ENCODE peak calls at places on chromosome 18, in four cellular contexts. One of them, this sample, is unnamed. For H3K79me2, the result is how much of the 10 kb centered on the place peaks cover.

GRCh38 chr18:2872095-2872494 is 25.3 kb downstream of the EMILIN2 start:
- DNase-seq in K562: no peak
- DNase-seq in astrocyte: no peak
- DNase-seq in GM23338: no peak
- DNase-seq in this sample: no peak

GRCh38 chr18:37244618-37245017 is 321.0 kb downstream of the CELF4 start:
- DNase-seq in astrocyte: no peak
- DNase-seq in GM23338: no peak
- DNase-seq in K562: no peak
- DNase-seq in this sample: no peak

GRCh38 chr18:37847544-37847943 is 281.9 kb upstream of the CELF4 start:
- DNase-seq in K562: no peak
- DNase-seq in GM23338: no peak
- DNase-seq in astrocyte: no peak
- DNase-seq in this sample: no peak

GRCh38 chr18:10453261-10453884 is 1.1 kb upstream of the APCDD1 start:
- DNase-seq in astrocyte: no peak
- DNase-seq in GM23338: no peak
- DNase-seq in K562: no peak
- DNase-seq in this sample: no peak

GRCh38 chr18:63882333-63883141 is 5.0 kb upstream of the SERPINB2 start:
- DNase-seq in astrocyte: peak
- DNase-seq in K562: no peak
- DNase-seq in GM23338: no peak
- DNase-seq in this sample: no peak

GRCh38 chr18:24200899-24201298 is 62.0 kb downstream of the CABYR start:
- DNase-seq in astrocyte: no peak
- DNase-seq in K562: no peak
- DNase-seq in GM23338: no peak
- DNase-seq in this sample: no peak

GRCh38 chr18:30632058-30632718 is 410.4 kb downstream of the DSC3 start:
- DNase-seq in astrocyte: no peak
- DNase-seq in K562: no peak
- DNase-seq in GM23338: peak
- DNase-seq in this sample: no peak

GRCh38 chr18:61606068-61606660 is 272.9 kb downstream of the CDH20 start:
- DNase-seq in astrocyte: peak
- DNase-seq in GM23338: peak
- DNase-seq in K562: no peak
- DNase-seq in this sample: no peak

GRCh38 chr18:46199515-46200147 is 95.4 kb downstream of the HAUS1 start:
- DNase-seq in GM23338: peak
- DNase-seq in astrocyte: peak
- DNase-seq in K562: peak
- DNase-seq in this sample: no peak

GRCh38 chr18:36693931-36694661 is 134.7 kb downstream of the TPGS2 start:
- DNase-seq in GM23338: no peak
- DNase-seq in astrocyte: no peak
- DNase-seq in K562: no peak
- DNase-seq in this sample: no peak

GRCh38 chr18:71902482-71902881 is 641.7 kb downstream of the CBLN2 start:
- DNase-seq in astrocyte: no peak
- DNase-seq in GM23338: no peak
- DNase-seq in K562: no peak
- DNase-seq in this sample: no peak

GRCh38 chr18:3836483-3836882 is 386.5 kb downstream of the TGIF1 start:
- DNase-seq in astrocyte: no peak
- DNase-seq in K562: no peak
- DNase-seq in GM23338: peak
- DNase-seq in this sample: no peak

GRCh38 chr18:39872566-39872965 is 2082.5 kb upstream of the PIK3C3 start:
- DNase-seq in GM23338: no peak
- DNase-seq in astrocyte: no peak
- DNase-seq in K562: no peak
- DNase-seq in this sample: no peak

GRCh38 chr18:48017625-48018024 is 87.2 kb upstream of the SMAD2 start:
- DNase-seq in astrocyte: no peak
- DNase-seq in GM23338: no peak
- DNase-seq in K562: no peak
- DNase-seq in this sample: no peak

GRCh38 chr18:22032392-22032961 is 136.9 kb upstream of the GATA6 start:
- DNase-seq in astrocyte: peak
- DNase-seq in GM23338: no peak
- DNase-seq in K562: no peak
- DNase-seq in this sample: no peak

GRCh38 chr18:22683196-22683676 is 249.9 kb upstream of the RBBP8 start:
- DNase-seq in GM23338: no peak
- DNase-seq in astrocyte: peak
- DNase-seq in K562: no peak
- DNase-seq in this sample: no peak

GRCh38 chr18:47050468-47050867 is 15.0 kb upstream of the ELOA2 start:
- DNase-seq in GM23338: peak
- DNase-seq in astrocyte: peak
- DNase-seq in K562: peak
- DNase-seq in this sample: peak

GRCh38 chr18:77970814-77971213 is 721.2 kb downstream of the GALR1 start:
- DNase-seq in GM23338: peak
- DNase-seq in astrocyte: no peak
- DNase-seq in K562: no peak
- DNase-seq in this sample: no peak

GRCh38 chr18:33761363-33761762 is 183.3 kb downstream of the ASXL3 start:
- DNase-seq in astrocyte: no peak
- DNase-seq in K562: no peak
- DNase-seq in GM23338: no peak
- DNase-seq in this sample: peak

GRCh38 chr18:29157057-29157780 is 980.3 kb upstream of the CDH2 start:
- DNase-seq in GM23338: no peak
- DNase-seq in astrocyte: peak
- DNase-seq in K562: no peak
- DNase-seq in this sample: no peak

GRCh38 chr18:25392199-25392598 is 40.2 kb upstream of the ZNF521 start:
- DNase-seq in K562: no peak
- DNase-seq in astrocyte: no peak
- DNase-seq in GM23338: no peak
- DNase-seq in this sample: no peak

GRCh38 chr18:34847408-34847807 is 137.3 kb downstream of the DTNA start:
- DNase-seq in K562: no peak
- DNase-seq in GM23338: peak
- DNase-seq in astrocyte: no peak
- DNase-seq in this sample: no peak

GRCh38 chr18:22883189-22883588 is 49.9 kb upstream of the RBBP8 start:
- DNase-seq in astrocyte: no peak
- DNase-seq in GM23338: no peak
- DNase-seq in K562: no peak
- DNase-seq in this sample: no peak

GRCh38 chr18:48781041-48781989 is 169.4 kb downstream of the SMAD7 start:
- DNase-seq in GM23338: peak
- DNase-seq in astrocyte: peak
- DNase-seq in K562: peak
- DNase-seq in this sample: no peak

GRCh38 chr18:64807560-64807959 is 658.7 kb upstream of the LINC00305 start:
- DNase-seq in K562: no peak
- DNase-seq in GM23338: no peak
- DNase-seq in astrocyte: no peak
- DNase-seq in this sample: no peak

DNA sequence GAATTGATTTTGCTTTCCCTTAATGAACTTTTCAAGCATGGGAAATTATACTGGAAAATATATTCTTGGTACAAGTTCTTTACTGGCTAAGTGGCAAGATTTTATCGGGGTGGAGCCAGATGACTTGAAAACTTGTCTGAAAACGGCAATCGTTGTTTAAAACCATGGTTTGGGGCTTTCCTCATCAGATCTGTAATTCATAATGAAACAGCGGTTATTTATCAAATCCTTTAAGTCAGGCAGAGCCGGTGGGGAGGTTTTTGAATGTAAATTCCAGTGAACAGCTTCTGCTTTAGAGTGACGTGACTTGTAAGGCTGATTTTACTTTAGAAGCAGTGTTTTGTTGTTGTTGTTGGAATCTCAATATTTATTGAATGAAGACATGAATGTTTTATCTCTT is 2.6 kb downstream of the SEC11C start:
- DNase-seq in K562: no peak
- DNase-seq in GM23338: no peak
- DNase-seq in astrocyte: no peak
- DNase-seq in this sample: no peak
- H3K79me2 ChIP-seq in K562: under half
- H3K79me2 ChIP-seq in GM23338: half or more
- H3K79me2 ChIP-seq in astrocyte: under half
- H3K79me2 ChIP-seq in this sample: half or more

DNA sequence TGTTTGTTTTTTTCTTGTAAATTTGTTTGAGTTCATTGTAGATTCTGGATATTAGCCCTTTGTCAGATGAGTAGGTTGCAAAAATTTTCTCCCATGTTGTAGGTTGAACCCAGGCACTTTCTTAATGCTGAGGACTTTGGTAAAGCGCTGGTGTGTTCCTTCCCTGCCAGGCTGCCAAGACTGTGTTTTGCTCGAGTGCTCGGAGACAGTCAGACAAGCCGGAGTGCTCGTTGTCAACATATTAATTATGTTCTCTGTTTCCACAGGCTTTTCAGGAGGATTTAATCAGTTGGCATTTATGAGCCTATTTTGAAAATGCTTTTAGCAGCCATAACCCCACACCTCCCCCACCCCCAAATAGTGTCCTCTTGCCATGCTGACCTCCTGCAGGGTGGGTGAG is 6.4 kb downstream of the MTCL1 start:
- DNase-seq in K562: no peak
- DNase-seq in astrocyte: no peak
- DNase-seq in GM23338: no peak
- DNase-seq in this sample: no peak
- H3K79me2 ChIP-seq in K562: under half
- H3K79me2 ChIP-seq in astrocyte: half or more
- H3K79me2 ChIP-seq in GM23338: half or more
- H3K79me2 ChIP-seq in this sample: half or more

GRCh38 chr18:75241705-75242104 is 31.1 kb downstream of the TSHZ1 start:
- DNase-seq in K562: no peak
- DNase-seq in GM23338: no peak
- DNase-seq in astrocyte: no peak
- DNase-seq in this sample: no peak
- H3K79me2 ChIP-seq in K562: under half
- H3K79me2 ChIP-seq in GM23338: under half
- H3K79me2 ChIP-seq in astrocyte: under half
- H3K79me2 ChIP-seq in this sample: under half

GRCh38 chr18:70294471-70295191 is 5.8 kb downstream of the SOCS6 start:
- DNase-seq in K562: no peak
- DNase-seq in astrocyte: no peak
- DNase-seq in GM23338: no peak
- DNase-seq in this sample: no peak
- H3K79me2 ChIP-seq in K562: half or more
- H3K79me2 ChIP-seq in astrocyte: half or more
- H3K79me2 ChIP-seq in GM23338: half or more
- H3K79me2 ChIP-seq in this sample: under half

GRCh38 chr18:59546164-59546563 is 151.1 kb downstream of the CCBE1 start:
- DNase-seq in K562: peak
- DNase-seq in astrocyte: peak
- DNase-seq in GM23338: no peak
- DNase-seq in this sample: no peak
- H3K79me2 ChIP-seq in K562: under half
- H3K79me2 ChIP-seq in astrocyte: under half
- H3K79me2 ChIP-seq in GM23338: under half
- H3K79me2 ChIP-seq in this sample: under half

GRCh38 chr18:76429262-76430126 is 65.5 kb downstream of the ZNF516 start:
- DNase-seq in GM23338: no peak
- DNase-seq in K562: no peak
- DNase-seq in astrocyte: peak
- DNase-seq in this sample: no peak
- H3K79me2 ChIP-seq in GM23338: under half
- H3K79me2 ChIP-seq in K562: under half
- H3K79me2 ChIP-seq in astrocyte: half or more
- H3K79me2 ChIP-seq in this sample: half or more

GRCh38 chr18:80120932-80121331 is 11.9 kb downstream of the ADNP2 start:
- DNase-seq in astrocyte: no peak
- DNase-seq in GM23338: no peak
- DNase-seq in K562: no peak
- DNase-seq in this sample: no peak
- H3K79me2 ChIP-seq in astrocyte: half or more
- H3K79me2 ChIP-seq in GM23338: half or more
- H3K79me2 ChIP-seq in K562: half or more
- H3K79me2 ChIP-seq in this sample: under half

GRCh38 chr18:79178044-79178632 is 108.9 kb downstream of the ATP9B start:
- DNase-seq in K562: no peak
- DNase-seq in astrocyte: no peak
- DNase-seq in GM23338: no peak
- DNase-seq in this sample: no peak

GRCh38 chr18:79169958-79170555 is 100.9 kb downstream of the ATP9B start:
- DNase-seq in K562: no peak
- DNase-seq in GM23338: no peak
- DNase-seq in astrocyte: peak
- DNase-seq in this sample: no peak

DNA sequence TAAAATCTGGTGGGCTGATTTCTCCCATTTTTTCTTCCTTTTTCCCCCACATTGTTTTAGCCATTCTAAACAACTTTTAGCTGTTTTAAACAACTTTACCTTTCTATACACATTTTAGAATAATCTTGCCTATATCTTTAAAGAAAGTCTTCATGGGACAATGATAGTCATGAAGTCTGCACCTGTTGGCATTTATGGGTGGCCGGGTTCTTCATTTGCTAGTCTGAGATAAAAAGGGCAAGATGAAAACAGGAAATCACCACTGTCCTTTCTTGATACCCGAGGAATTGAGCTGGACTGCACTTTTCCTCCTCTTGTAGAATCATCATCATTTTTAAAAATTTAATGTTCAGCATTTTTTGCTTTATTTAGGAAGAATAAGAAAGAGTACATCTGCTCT is 104.5 kb downstream of the ATP9B start:
- DNase-seq in astrocyte: no peak
- DNase-seq in GM23338: no peak
- DNase-seq in K562: no peak
- DNase-seq in this sample: peak
- H3K79me2 ChIP-seq in astrocyte: under half
- H3K79me2 ChIP-seq in GM23338: under half
- H3K79me2 ChIP-seq in K562: under half
- H3K79me2 ChIP-seq in this sample: under half

DNA sequence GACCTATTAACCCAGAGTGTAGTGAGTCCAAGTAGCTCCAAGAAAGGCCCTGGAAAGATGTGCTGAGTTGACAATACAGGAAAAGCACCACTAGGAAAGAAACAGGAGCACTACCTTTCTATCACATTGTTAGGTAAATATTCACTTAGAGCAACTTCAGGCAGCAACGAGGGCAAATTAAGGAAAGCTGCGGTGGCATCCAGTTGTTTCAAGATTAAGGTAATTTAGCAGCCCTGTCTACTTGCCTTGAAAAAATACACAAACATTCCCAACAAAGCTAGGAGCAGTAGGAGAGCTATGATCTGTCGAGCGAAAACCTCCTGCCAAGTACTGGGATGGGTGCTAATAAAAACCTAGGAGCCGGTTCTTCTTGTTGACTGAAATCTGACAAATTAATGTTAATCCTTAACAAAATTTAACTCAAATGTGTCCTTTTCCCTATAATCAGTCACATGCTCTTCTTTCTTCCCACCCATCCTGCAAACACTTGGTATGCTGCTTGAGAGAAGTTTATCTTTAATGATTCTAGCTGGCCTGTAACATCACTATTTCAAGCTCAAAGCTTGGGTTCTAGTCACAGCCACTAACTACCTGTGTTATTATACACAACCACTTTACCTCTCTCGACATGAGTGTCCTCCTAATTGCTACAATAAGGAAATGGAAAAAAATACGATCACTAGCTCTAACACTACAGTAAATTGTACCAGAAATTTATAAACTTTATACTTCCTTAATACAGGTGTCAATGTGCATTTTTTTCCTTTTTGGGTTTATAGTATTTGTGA is 2.0 kb downstream of the ACAA2 start:
- DNase-seq in GM23338: peak
- DNase-seq in astrocyte: no peak
- DNase-seq in K562: no peak
- DNase-seq in this sample: no peak
- H3K79me2 ChIP-seq in GM23338: half or more
- H3K79me2 ChIP-seq in astrocyte: half or more
- H3K79me2 ChIP-seq in K562: under half
- H3K79me2 ChIP-seq in this sample: under half